ENCODE peak calls at places on chromosomes 12 and 14, in four cellular contexts. One of them, this sample, is unnamed.

GRCh38 chr14:101358320-101358569 is 203.1 kb upstream of the DIO3 start:
- DNase-seq in non-pigmented ciliary epithelial cell: no peak
- DNase-seq in HTR-8/SVneo: no peak
- DNase-seq in activated CD4-positive, alpha-beta T cell treated with anti-CD3 and anti-CD28 coated beads for 4 hours: no peak
- DNase-seq in this sample: no peak

GRCh38 chr12:1869145-1869544 is 48.8 kb downstream of the LRTM2 start:
- DNase-seq in non-pigmented ciliary epithelial cell: no peak
- DNase-seq in HTR-8/SVneo: no peak
- DNase-seq in activated CD4-positive, alpha-beta T cell treated with anti-CD3 and anti-CD28 coated beads for 4 hours: no peak
- DNase-seq in this sample: no peak

GRCh38 chr14:96246535-96246839 is 9.5 kb upstream of the BDKRB1 start:
- DNase-seq in non-pigmented ciliary epithelial cell: peak; percentile 90
- DNase-seq in HTR-8/SVneo: peak; percentile 94
- DNase-seq in activated CD4-positive, alpha-beta T cell treated with anti-CD3 and anti-CD28 coated beads for 4 hours: no peak
- DNase-seq in this sample: no peak

GRCh38 chr14:103422981-103423600 is 37.9 kb downstream of the MARK3 start:
- DNase-seq in non-pigmented ciliary epithelial cell: no peak
- DNase-seq in HTR-8/SVneo: peak; percentile 45
- DNase-seq in activated CD4-positive, alpha-beta T cell treated with anti-CD3 and anti-CD28 coated beads for 4 hours: no peak
- DNase-seq in this sample: no peak

GRCh38 chr12:51391047-51391837 is at the start of gene GALNT6:
- DNase-seq in non-pigmented ciliary epithelial cell: no peak
- DNase-seq in HTR-8/SVneo: peak; percentile 44
- DNase-seq in activated CD4-positive, alpha-beta T cell treated with anti-CD3 and anti-CD28 coated beads for 4 hours: peak; percentile 74
- DNase-seq in this sample: peak; percentile 46

GRCh38 chr12:112309797-112310196 is 72.4 kb downstream of the HECTD4 start:
- DNase-seq in non-pigmented ciliary epithelial cell: no peak
- DNase-seq in HTR-8/SVneo: no peak
- DNase-seq in activated CD4-positive, alpha-beta T cell treated with anti-CD3 and anti-CD28 coated beads for 4 hours: no peak
- DNase-seq in this sample: no peak

GRCh38 chr12:108731866-108732461 is 646 bp upstream of the CORO1C start:
- DNase-seq in non-pigmented ciliary epithelial cell: peak; percentile 91
- DNase-seq in HTR-8/SVneo: peak; percentile 90
- DNase-seq in activated CD4-positive, alpha-beta T cell treated with anti-CD3 and anti-CD28 coated beads for 4 hours: peak; percentile 99
- DNase-seq in this sample: peak; percentile 91

GRCh38 chr14:29926701-29927595 is 699 bp downstream of the PRKD1 start:
- DNase-seq in non-pigmented ciliary epithelial cell: no peak
- DNase-seq in HTR-8/SVneo: peak; percentile 34
- DNase-seq in activated CD4-positive, alpha-beta T cell treated with anti-CD3 and anti-CD28 coated beads for 4 hours: no peak
- DNase-seq in this sample: no peak

GRCh38 chr12:132296063-132296462 is 33.3 kb downstream of the GALNT9 start:
- DNase-seq in non-pigmented ciliary epithelial cell: no peak
- DNase-seq in HTR-8/SVneo: no peak
- DNase-seq in activated CD4-positive, alpha-beta T cell treated with anti-CD3 and anti-CD28 coated beads for 4 hours: no peak
- DNase-seq in this sample: no peak

GRCh38 chr14:80212025-80212402 is 710 bp upstream of the DIO2 start:
- DNase-seq in non-pigmented ciliary epithelial cell: no peak
- DNase-seq in HTR-8/SVneo: no peak
- DNase-seq in activated CD4-positive, alpha-beta T cell treated with anti-CD3 and anti-CD28 coated beads for 4 hours: no peak
- DNase-seq in this sample: no peak

GRCh38 chr14:99604766-99605298 is 825 bp upstream of the CCDC85C start:
- DNase-seq in non-pigmented ciliary epithelial cell: no peak
- DNase-seq in HTR-8/SVneo: peak; percentile 46
- DNase-seq in activated CD4-positive, alpha-beta T cell treated with anti-CD3 and anti-CD28 coated beads for 4 hours: peak; percentile 53
- DNase-seq in this sample: peak; percentile 40

GRCh38 chr12:98741615-98742265 is 96.7 kb downstream of the APAF1 start:
- DNase-seq in non-pigmented ciliary epithelial cell: no peak
- DNase-seq in HTR-8/SVneo: no peak
- DNase-seq in activated CD4-positive, alpha-beta T cell treated with anti-CD3 and anti-CD28 coated beads for 4 hours: no peak
- DNase-seq in this sample: no peak

GRCh38 chr12:30548203-30548602 is 147.5 kb downstream of the IPO8 start:
- DNase-seq in non-pigmented ciliary epithelial cell: no peak
- DNase-seq in HTR-8/SVneo: no peak
- DNase-seq in activated CD4-positive, alpha-beta T cell treated with anti-CD3 and anti-CD28 coated beads for 4 hours: no peak
- DNase-seq in this sample: no peak

GRCh38 chr12:104958946-104959841 is 1.1 kb upstream of the SLC41A2 start:
- DNase-seq in non-pigmented ciliary epithelial cell: peak; percentile 23
- DNase-seq in HTR-8/SVneo: no peak
- DNase-seq in activated CD4-positive, alpha-beta T cell treated with anti-CD3 and anti-CD28 coated beads for 4 hours: no peak
- DNase-seq in this sample: no peak

GRCh38 chr14:30872602-30873001 is 1.8 kb upstream of the COCH start:
- DNase-seq in non-pigmented ciliary epithelial cell: no peak
- DNase-seq in HTR-8/SVneo: no peak
- DNase-seq in activated CD4-positive, alpha-beta T cell treated with anti-CD3 and anti-CD28 coated beads for 4 hours: no peak
- DNase-seq in this sample: no peak

GRCh38 chr12:123597100-123597499 is 4.8 kb upstream of the DDX55 start:
- DNase-seq in non-pigmented ciliary epithelial cell: no peak
- DNase-seq in HTR-8/SVneo: no peak
- DNase-seq in activated CD4-positive, alpha-beta T cell treated with anti-CD3 and anti-CD28 coated beads for 4 hours: no peak
- DNase-seq in this sample: no peak

GRCh38 chr14:21704340-21704737 is 30.7 kb upstream of the OR4E1 start:
- DNase-seq in non-pigmented ciliary epithelial cell: no peak
- DNase-seq in HTR-8/SVneo: no peak
- DNase-seq in activated CD4-positive, alpha-beta T cell treated with anti-CD3 and anti-CD28 coated beads for 4 hours: no peak
- DNase-seq in this sample: no peak

GRCh38 chr12:19800884-19801283 is 361.6 kb downstream of the AEBP2 start:
- DNase-seq in non-pigmented ciliary epithelial cell: peak; percentile 57
- DNase-seq in HTR-8/SVneo: no peak
- DNase-seq in activated CD4-positive, alpha-beta T cell treated with anti-CD3 and anti-CD28 coated beads for 4 hours: no peak
- DNase-seq in this sample: no peak

GRCh38 chr12:57341275-57341990 is 89.4 kb downstream of the R3HDM2 start:
- DNase-seq in non-pigmented ciliary epithelial cell: no peak
- DNase-seq in HTR-8/SVneo: no peak
- DNase-seq in activated CD4-positive, alpha-beta T cell treated with anti-CD3 and anti-CD28 coated beads for 4 hours: no peak
- DNase-seq in this sample: no peak